ENCODE peak calls at places on chromosomes 5 and 9, in four cellular contexts. V is H9, W is mesendoderm, H is H1. C is an unnamed sample. For H3K27me3 and H3K79me2, the result is how much of the 10 kb centered on the place peaks cover.

GRCh38 chr5:83974151-83974822 is 253.6 kb upstream of the HAPLN1 start:
- DNase-seq in W (peak), H (peak), V (no peak), C (no peak)

GRCh38 chr5:59674763-59675162 is 218.8 kb downstream of the PDE4D start:
- DNase-seq in V (no peak), H (no peak), W (no peak), C (no peak)

GRCh38 chr9:37892063-37892462 is 11.9 kb downstream of the SLC25A51 start:
- DNase-seq in H (no peak), V (no peak), W (no peak), C (no peak)

GRCh38 chr9:120383999-120384924 is 195.7 kb downstream of the CDK5RAP2 start:
- DNase-seq in V (no peak), H (no peak), W (no peak), C (no peak)

GRCh38 chr5:103216137-103216536 is 42.4 kb upstream of the MACIR start:
- DNase-seq in V (no peak), H (no peak), W (peak), C (peak)

GRCh38 chr9:96550659-96551058 is 69.0 kb downstream of the CDC14B start:
- DNase-seq in H (no peak), W (no peak), V (no peak), C (peak)

GRCh38 chr9:121350993-121351561 is 19.0 kb downstream of the STOM start:
- DNase-seq in V (no peak), W (no peak), H (no peak), C (no peak)

GRCh38 chr9:88835038-88835466 is 156.2 kb upstream of the S1PR3 start:
- DNase-seq in W (no peak), H (no peak), V (no peak), C (no peak)

GRCh38 chr9:35746583-35746982 is 2.4 kb downstream of the GBA2 start:
- DNase-seq in V (no peak), W (no peak), H (no peak), C (no peak)

GRCh38 chr5:84028093-84028492 is 307.4 kb upstream of the HAPLN1 start:
- DNase-seq in V (no peak), W (no peak), H (no peak), C (peak)

GRCh38 chr5:51201024-51201423 is 182.2 kb upstream of the ISL1 start:
- DNase-seq in V (no peak), H (no peak), W (no peak), C (no peak)

GRCh38 chr9:121353246-121353975 is 16.6 kb downstream of the STOM start:
- DNase-seq in H (no peak), W (no peak), V (no peak), C (no peak)

GRCh38 chr5:94849324-94849723 is 230.9 kb downstream of the SLF1 start:
- DNase-seq in H (no peak), V (no peak), W (peak), C (no peak)

GRCh38 chr5:149939572-149939971 is 5.0 kb downstream of the PDE6A start:
- DNase-seq in W (no peak), H (no peak), V (no peak), C (peak)

GRCh38 chr5:106923409-106923808 is 747.3 kb downstream of the EFNA5 start:
- DNase-seq in W (no peak), H (no peak), V (no peak), C (no peak)

GRCh38 chr5:51027276-51027675 is 356.0 kb upstream of the ISL1 start:
- DNase-seq in V (no peak), W (no peak), H (no peak), C (no peak)

GRCh38 chr9:108142504-108143201 is 653.1 kb upstream of the KLF4 start:
- DNase-seq in W (peak), V (peak), H (no peak), C (peak)

GRCh38 chr9:133792721-133793470 is 54.7 kb upstream of the SARDH start:
- DNase-seq in H (no peak), W (peak), V (peak), C (peak)

GRCh38 chr5:78677777-78678668 is 29.5 kb upstream of the LHFPL2 start:
- DNase-seq in V (no peak), W (peak), H (no peak), C (peak)

GRCh38 chr5:88829773-88830172 is 53.2 kb downstream of the MEF2C start:
- DNase-seq in V (no peak), W (no peak), H (no peak), C (no peak)

GRCh38 chr5:76710991-76711390 is 4.9 kb upstream of the F2R start:
- DNase-seq in W (no peak), V (no peak), H (no peak), C (no peak)

GRCh38 chr5:159732220-159732619 is 184.1 kb upstream of the ADRA1B start:
- DNase-seq in V (no peak), H (no peak), W (no peak), C (no peak)

GRCh38 chr9:37102476-37102875 is 17.9 kb upstream of the ZCCHC7 start:
- DNase-seq in H (no peak), V (no peak), W (no peak), C (no peak)

GRCh38 chr5:35096209-35096608 is 48.5 kb upstream of the AGXT2 start:
- DNase-seq in W (no peak), H (no peak), V (no peak), C (no peak)

GRCh38 chr9:135051316-135052038 is 36.0 kb upstream of the OLFM1 start:
- DNase-seq in V (peak), W (no peak), H (no peak), C (no peak)
- H3K27me3 ChIP-seq in V (under half), W (under half), H (under half), C (under half)

GRCh38 chr5:135398855-135399837 is at the start of gene MACROH2A1:
- DNase-seq in V (peak), H (no peak), W (peak), C (peak)
- H3K79me2 ChIP-seq in V (under half), H (under half), W (under half), C (under half)

DNA sequence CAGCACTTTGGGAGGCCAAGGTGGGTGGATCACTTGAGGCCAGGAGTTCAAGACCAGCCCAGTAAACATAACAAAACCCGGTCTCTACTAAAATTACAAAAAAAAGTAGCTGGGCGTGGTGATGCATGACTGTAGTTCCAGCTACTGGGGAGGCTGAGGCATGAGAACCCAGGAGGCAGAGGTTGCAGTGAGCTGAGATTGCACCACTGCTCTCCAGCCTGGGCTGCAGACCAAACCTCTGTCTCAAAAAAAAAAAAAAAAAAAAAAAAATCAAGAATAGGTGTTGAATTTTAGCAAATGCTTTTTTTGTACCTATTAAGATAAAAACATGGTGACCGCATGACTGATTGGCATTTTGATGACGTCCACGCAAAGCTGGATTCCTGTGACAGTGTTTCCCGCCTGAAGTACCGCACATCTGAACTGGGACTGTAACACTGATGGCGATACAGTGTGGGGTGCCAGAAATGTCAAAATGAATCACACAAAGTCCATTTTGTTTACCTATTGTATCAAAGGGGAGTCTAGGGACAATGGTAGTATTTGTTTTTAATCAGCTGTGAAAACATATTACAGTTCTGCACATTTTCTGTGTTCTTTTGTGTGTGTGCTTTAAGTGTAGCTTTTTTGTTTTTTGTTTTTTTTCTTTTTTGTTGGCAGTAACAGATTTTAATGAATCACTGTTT is 23.2 kb upstream of the TBC1D9B start:
- DNase-seq in H (no peak), V (no peak), W (no peak), C (no peak)
- H3K23ac ChIP-seq in H (no peak), V (no peak), W (no peak), C (no peak)

DNA sequence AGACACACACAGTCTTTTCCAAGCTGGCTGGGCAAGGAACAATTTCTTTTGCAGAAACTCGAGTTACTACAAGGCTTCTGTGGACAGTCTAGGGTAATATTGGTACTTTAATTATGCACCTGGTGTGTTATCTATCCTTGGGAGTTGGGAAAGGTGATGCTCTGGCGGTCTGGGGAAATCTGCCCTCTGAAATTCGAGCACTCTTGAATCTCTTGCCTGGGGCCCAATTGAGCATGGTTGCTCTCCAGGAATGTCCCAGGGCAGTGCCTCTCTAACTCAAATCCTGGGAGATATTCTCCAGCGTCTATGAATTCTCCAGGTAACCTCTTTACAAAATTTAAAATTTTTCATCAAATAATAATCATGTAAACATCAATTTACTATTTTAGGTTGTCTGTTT is 69.3 kb downstream of the KCNIP1 start:
- DNase-seq in V (no peak), W (peak), H (no peak), C (no peak)
- H3K27me3 ChIP-seq in V (under half), W (under half), H (under half), C (under half)

DNA sequence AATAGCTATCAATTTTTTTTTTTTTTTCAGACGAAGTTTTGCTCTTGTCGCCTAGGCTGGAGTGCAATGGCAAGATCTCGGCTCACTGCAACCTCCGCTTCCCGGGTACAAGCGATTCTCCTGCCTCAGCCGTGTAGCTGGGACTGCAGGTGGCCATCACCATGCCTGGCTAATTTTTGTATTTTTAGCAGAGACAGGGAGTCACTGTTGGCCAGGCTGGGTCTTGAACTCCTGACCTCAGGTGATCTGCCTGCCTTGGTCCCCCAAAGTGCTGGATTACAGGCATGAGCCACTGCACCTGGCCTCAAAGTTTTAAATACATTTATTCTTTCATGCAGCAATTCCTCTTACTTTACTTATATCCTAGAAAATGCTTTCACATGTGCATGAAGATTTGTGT is 17.6 kb downstream of the TRIM14 start:
- DNase-seq in H (no peak), W (no peak), V (no peak), C (no peak)
- H3K79me2 ChIP-seq in H (under half), W (under half), V (under half), C (under half)

DNA sequence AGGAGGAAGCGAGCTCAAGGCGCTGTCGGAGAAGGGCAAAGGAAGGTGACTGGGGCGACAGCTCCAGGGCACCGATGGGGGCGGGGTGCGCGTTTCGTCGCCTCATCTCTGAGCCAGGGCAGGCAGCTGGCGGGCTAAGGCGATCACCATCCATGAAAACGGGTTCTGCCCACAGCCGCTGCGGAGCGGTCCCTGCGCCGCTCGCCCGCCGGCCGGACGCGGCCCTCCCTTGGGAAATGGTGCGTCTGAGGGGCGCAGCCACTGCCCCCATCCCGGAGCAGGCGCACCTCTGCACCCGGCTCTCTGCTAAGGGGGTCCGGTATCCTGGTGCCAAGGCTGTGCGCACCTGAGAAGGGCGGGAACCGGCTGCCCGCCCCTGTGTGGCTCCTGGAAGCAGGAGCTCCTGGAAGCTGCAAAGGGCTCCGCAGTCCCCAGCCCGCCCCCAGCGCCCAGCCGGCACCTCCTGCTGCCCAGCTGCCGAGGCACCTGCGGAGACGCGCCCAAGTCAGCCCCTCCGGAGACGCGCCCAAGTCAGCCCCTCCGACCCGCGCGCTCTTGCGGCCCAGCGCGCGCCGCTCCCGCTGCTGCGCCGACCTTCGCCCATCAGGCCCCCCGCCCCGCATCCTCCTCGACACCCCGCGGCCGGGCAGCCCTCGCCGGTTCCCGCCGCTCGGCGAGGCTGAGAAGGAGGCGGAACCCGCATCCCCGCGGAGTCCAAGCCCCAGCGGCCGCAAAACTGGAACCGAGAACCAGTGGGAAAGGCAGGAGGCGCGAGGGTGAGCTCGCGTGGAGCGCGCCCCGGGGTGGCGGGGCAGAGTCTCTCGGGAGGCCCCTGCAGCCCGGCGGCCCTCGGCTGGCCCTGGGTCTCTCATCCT is 757 bp downstream of the ANKRD34B start:
- DNase-seq in V (peak), H (no peak), W (peak), C (peak)
- H3K23ac ChIP-seq in V (no peak), H (no peak), W (no peak), C (no peak)

GRCh38 chr9:127124091-127124490 is 1.7 kb upstream of the ANGPTL2 start:
- DNase-seq in V (no peak), W (no peak), H (no peak), C (no peak)
- H3K27me3 ChIP-seq in V (under half), W (under half), H (under half), C (under half)

GRCh38 chr5:32283539-32284377 is 29.0 kb downstream of the MTMR12 start:
- DNase-seq in H (no peak), V (no peak), W (peak), C (peak)

GRCh38 chr5:32280656-32281081 is 32.1 kb downstream of the MTMR12 start:
- DNase-seq in H (no peak), V (no peak), W (no peak), C (no peak)

GRCh38 chr5:32285489-32286138 is 27.1 kb downstream of the MTMR12 start:
- DNase-seq in H (no peak), W (no peak), V (no peak), C (no peak)

GRCh38 chr5:32282633-32283032 is 30.1 kb downstream of the MTMR12 start:
- DNase-seq in V (no peak), W (no peak), H (no peak), C (no peak)

GRCh38 chr5:32283061-32283460 is 29.7 kb downstream of the MTMR12 start:
- DNase-seq in W (no peak), V (no peak), H (no peak), C (no peak)
- H3K79me2 ChIP-seq in W (under half), V (under half), H (half or more), C (under half)

C was measured in trophoblast cell.